ENCODE peak calls at places on chromosomes 2 and 18, in nine cellular contexts. P, F, W, E, M, I, J, D and L are unnamed samples.

GRCh38 chr18:22223263-22223960 is 54.0 kb downstream of the GATA6 start:
- DNase-seq in P (peak), F (no peak), W (no peak), E (peak), M (peak), I (peak), J (no peak), D (no peak), L (peak)

GRCh38 chr18:50879302-50880107 is 587 bp downstream of the ME2 start:
- DNase-seq in P (peak), F (no peak), W (no peak), E (peak), M (peak), I (no peak), J (no peak), D (peak), L (peak)

GRCh38 chr2:23432531-23432930 is 47.6 kb downstream of the KLHL29 start:
- DNase-seq in P (no peak), F (no peak), W (no peak), E (no peak), M (no peak), I (no peak), J (no peak), D (no peak), L (no peak)

GRCh38 chr2:181104512-181105121 is 124.2 kb downstream of the UBE2E3 start:
- DNase-seq in P (peak), F (peak), W (no peak), E (peak), M (peak), I (peak), J (no peak), D (peak), L (peak)

GRCh38 chr2:16635796-16636699 is 29.6 kb downstream of the CYRIA start:
- DNase-seq in P (peak), F (no peak), W (no peak), E (no peak), M (no peak), I (no peak), J (no peak), D (peak), L (no peak)

GRCh38 chr2:53520630-53520940 is 247.0 kb upstream of the CHAC2 start:
- DNase-seq in P (no peak), F (no peak), W (no peak), E (no peak), M (no peak), I (no peak), J (no peak), D (no peak), L (peak)

GRCh38 chr18:67133669-67134068 is 382.9 kb downstream of the DSEL start:
- DNase-seq in P (no peak), F (no peak), W (no peak), E (no peak), M (no peak), I (no peak), J (no peak), D (no peak), L (no peak)

GRCh38 chr2:26011990-26012856 is 21.7 kb upstream of the RAB10 start:
- DNase-seq in P (peak), F (no peak), W (no peak), E (peak), M (peak), I (no peak), J (no peak), D (peak), L (peak)

GRCh38 chr2:240831594-240832204 is 11.7 kb upstream of the KIF1A start:
- DNase-seq in P (no peak), F (no peak), W (no peak), E (no peak), M (no peak), I (no peak), J (peak), D (no peak), L (no peak)

GRCh38 chr2:240834377-240834975 is 14.5 kb upstream of the KIF1A start:
- DNase-seq in P (no peak), F (no peak), W (no peak), E (no peak), M (no peak), I (no peak), J (no peak), D (no peak), L (peak)

GRCh38 chr2:240833724-240834285 is 13.8 kb upstream of the KIF1A start:
- DNase-seq in P (no peak), F (no peak), W (no peak), E (no peak), M (no peak), I (no peak), J (peak), D (no peak), L (no peak)

GRCh38 chr2:240832816-240833497 is 12.9 kb upstream of the KIF1A start:
- DNase-seq in P (no peak), F (no peak), W (no peak), E (no peak), M (no peak), I (no peak), J (peak), D (no peak), L (no peak)

DNA sequence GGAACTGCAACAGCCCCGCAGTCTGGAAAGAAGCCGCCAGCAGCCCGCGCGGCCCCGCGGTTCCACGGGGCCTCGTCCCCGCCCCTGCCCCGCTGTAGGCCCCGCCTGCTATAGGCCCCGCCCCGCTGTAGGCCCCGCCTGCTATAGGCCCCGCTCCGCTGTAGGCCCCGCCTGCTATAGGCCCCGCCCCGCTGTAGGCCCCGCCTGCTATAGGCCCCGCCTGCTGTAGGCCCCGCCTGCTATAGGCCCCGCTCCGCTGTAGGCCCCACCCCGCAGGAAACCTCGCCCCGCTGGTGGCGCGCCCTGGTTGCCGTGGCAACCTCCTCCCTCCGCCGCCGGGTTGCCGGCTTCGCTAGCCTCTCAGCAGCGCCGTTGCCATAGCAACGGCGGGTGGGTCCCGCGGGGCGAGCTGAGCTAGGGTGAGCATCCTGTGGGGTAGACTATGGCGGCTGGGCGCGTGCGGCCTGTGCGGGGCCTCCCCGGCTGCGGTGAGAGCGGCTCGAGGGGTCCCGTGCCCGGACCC is 12.2 kb upstream of the KIF1A start:
- DNase-seq in P (peak), F (no peak), W (peak), E (peak), M (peak), I (peak), J (peak), D (peak), L (peak)
- H3K4me3 ChIP-seq in P (peak), F (peak), W (no peak), E (no peak), M (peak), I (peak), J (no peak), D (peak), L (no peak)

GRCh38 chr2:241859436-241860183 is 916 bp upstream of the PDCD1 start:
- DNase-seq in P (peak), F (no peak), W (no peak), E (peak), M (peak), I (no peak), J (peak), D (no peak), L (no peak)
- H3K4me3 ChIP-seq in P (no peak), F (no peak), W (peak), E (peak), M (peak), I (no peak), J (no peak), D (no peak), L (no peak)

DNA sequence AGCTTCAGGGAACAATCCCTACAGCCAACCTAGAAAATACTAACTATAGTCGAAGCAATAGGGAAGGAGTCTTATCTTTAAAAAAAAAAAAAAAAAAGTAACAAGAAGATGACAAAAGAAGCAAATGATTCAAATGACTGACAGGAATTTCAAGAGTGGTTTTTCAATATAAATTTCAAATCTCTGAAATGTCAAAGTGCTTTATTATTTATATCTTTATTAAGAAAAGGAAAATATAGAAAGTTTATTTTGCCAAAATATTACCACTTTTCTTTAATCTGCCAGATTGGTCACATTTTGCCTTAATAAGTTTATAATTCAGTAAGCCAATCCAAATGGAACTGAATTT is 63.5 kb upstream of the HNRNPA3 start:
- DNase-seq in P (no peak), F (no peak), W (no peak), E (no peak), M (no peak), I (no peak), J (no peak), D (no peak), L (no peak)
- H3K4me3 ChIP-seq in P (no peak), F (no peak), W (no peak), E (no peak), M (no peak), I (no peak), J (no peak), D (no peak), L (no peak)

GRCh38 chr2:201441409-201441808 is 9.8 kb downstream of the TRAK2 start:
- DNase-seq in P (no peak), F (no peak), W (no peak), E (no peak), M (no peak), I (no peak), J (no peak), D (no peak), L (no peak)
- H3K4me3 ChIP-seq in P (no peak), F (no peak), W (peak), E (no peak), M (no peak), I (no peak), J (no peak), D (no peak), L (no peak)